ENCODE peak calls at places on chromosomes 5 and 9, in seven cellular contexts. One of them, this sample, is unnamed.

GRCh38 chr5:55933377-55934116 is 61.2 kb downstream of the IL6ST start:
- DNase-seq in kidney epithelial cell: no peak
- DNase-seq in HepG2: no peak
- DNase-seq in cardiac muscle cell: no peak
- DNase-seq in ovary: no peak
- DNase-seq in transverse colon: no peak
- DNase-seq in upper lobe of left lung: no peak
- DNase-seq in this sample: no peak

GRCh38 chr9:136978073-136978864 is 965 bp downstream of the PTGDS start:
- DNase-seq in HepG2: no peak
- DNase-seq in transverse colon: peak; percentile 65
- DNase-seq in upper lobe of left lung: peak; percentile 73
- DNase-seq in cardiac muscle cell: peak; percentile 88
- DNase-seq in ovary: peak; percentile 46
- DNase-seq in kidney epithelial cell: no peak
- DNase-seq in this sample: no peak

GRCh38 chr9:101566904-101567724 is 27.7 kb downstream of the PPP3R2 start:
- DNase-seq in upper lobe of left lung: no peak
- DNase-seq in transverse colon: no peak
- DNase-seq in cardiac muscle cell: no peak
- DNase-seq in kidney epithelial cell: no peak
- DNase-seq in ovary: no peak
- DNase-seq in HepG2: peak; percentile 48
- DNase-seq in this sample: no peak

GRCh38 chr5:171355302-171355724 is 32.3 kb upstream of the NPM1 start:
- DNase-seq in transverse colon: no peak
- DNase-seq in cardiac muscle cell: no peak
- DNase-seq in kidney epithelial cell: no peak
- DNase-seq in HepG2: no peak
- DNase-seq in ovary: no peak
- DNase-seq in upper lobe of left lung: no peak
- DNase-seq in this sample: no peak

GRCh38 chr5:21919417-21920022 is 933.6 kb downstream of the CDH12 start:
- DNase-seq in cardiac muscle cell: peak; percentile 60
- DNase-seq in transverse colon: no peak
- DNase-seq in ovary: no peak
- DNase-seq in HepG2: peak; percentile 14
- DNase-seq in upper lobe of left lung: no peak
- DNase-seq in kidney epithelial cell: peak; percentile 4
- DNase-seq in this sample: no peak

GRCh38 chr9:78745996-78746395 is 449.1 kb downstream of the PSAT1 start:
- DNase-seq in ovary: no peak
- DNase-seq in kidney epithelial cell: no peak
- DNase-seq in HepG2: no peak
- DNase-seq in cardiac muscle cell: no peak
- DNase-seq in upper lobe of left lung: no peak
- DNase-seq in transverse colon: no peak
- DNase-seq in this sample: no peak

GRCh38 chr5:28448791-28449190 is 1410.4 kb upstream of the CDH9 start:
- DNase-seq in kidney epithelial cell: no peak
- DNase-seq in transverse colon: no peak
- DNase-seq in cardiac muscle cell: no peak
- DNase-seq in upper lobe of left lung: no peak
- DNase-seq in HepG2: no peak
- DNase-seq in ovary: no peak
- DNase-seq in this sample: no peak

GRCh38 chr5:100148239-100148638 is 386.9 kb upstream of the FAM174A start:
- DNase-seq in transverse colon: no peak
- DNase-seq in cardiac muscle cell: no peak
- DNase-seq in kidney epithelial cell: no peak
- DNase-seq in HepG2: no peak
- DNase-seq in ovary: no peak
- DNase-seq in upper lobe of left lung: no peak
- DNase-seq in this sample: no peak

GRCh38 chr5:66933066-66933465 is 263.5 kb downstream of the CD180 start:
- DNase-seq in kidney epithelial cell: no peak
- DNase-seq in transverse colon: no peak
- DNase-seq in cardiac muscle cell: no peak
- DNase-seq in ovary: no peak
- DNase-seq in upper lobe of left lung: no peak
- DNase-seq in HepG2: no peak
- DNase-seq in this sample: no peak

GRCh38 chr5:137192293-137192743 is 306.8 kb downstream of the SPOCK1 start:
- DNase-seq in upper lobe of left lung: no peak
- DNase-seq in HepG2: no peak
- DNase-seq in ovary: no peak
- DNase-seq in kidney epithelial cell: no peak
- DNase-seq in transverse colon: no peak
- DNase-seq in cardiac muscle cell: no peak
- DNase-seq in this sample: no peak

GRCh38 chr9:135038331-135038730 is 49.1 kb upstream of the OLFM1 start:
- DNase-seq in kidney epithelial cell: no peak
- DNase-seq in ovary: no peak
- DNase-seq in HepG2: no peak
- DNase-seq in upper lobe of left lung: no peak
- DNase-seq in transverse colon: no peak
- DNase-seq in cardiac muscle cell: no peak
- DNase-seq in this sample: no peak

GRCh38 chr9:83304686-83305085 is 233.5 kb downstream of the FRMD3 start:
- DNase-seq in ovary: peak; percentile 90
- DNase-seq in upper lobe of left lung: peak; percentile 59
- DNase-seq in cardiac muscle cell: no peak
- DNase-seq in transverse colon: peak; percentile 41
- DNase-seq in kidney epithelial cell: no peak
- DNase-seq in HepG2: no peak
- DNase-seq in this sample: no peak

GRCh38 chr5:59317023-59317771 is 576.3 kb downstream of the PDE4D start:
- DNase-seq in ovary: no peak
- DNase-seq in cardiac muscle cell: peak; percentile 21
- DNase-seq in upper lobe of left lung: no peak
- DNase-seq in transverse colon: peak; percentile 36
- DNase-seq in kidney epithelial cell: no peak
- DNase-seq in HepG2: no peak
- DNase-seq in this sample: peak; percentile 39

GRCh38 chr9:4382722-4383317 is 83.0 kb upstream of the GLIS3 start:
- DNase-seq in ovary: no peak
- DNase-seq in transverse colon: no peak
- DNase-seq in kidney epithelial cell: no peak
- DNase-seq in upper lobe of left lung: no peak
- DNase-seq in HepG2: no peak
- DNase-seq in cardiac muscle cell: peak; percentile 34
- DNase-seq in this sample: peak; percentile 6

GRCh38 chr5:159891371-159891770 is 24.9 kb upstream of the ADRA1B start:
- DNase-seq in ovary: no peak
- DNase-seq in transverse colon: no peak
- DNase-seq in HepG2: no peak
- DNase-seq in cardiac muscle cell: no peak
- DNase-seq in kidney epithelial cell: peak; percentile 85
- DNase-seq in upper lobe of left lung: peak; percentile 62
- DNase-seq in this sample: no peak

GRCh38 chr5:151134228-151134627 is 23.4 kb downstream of the ANXA6 start:
- DNase-seq in kidney epithelial cell: no peak
- DNase-seq in ovary: no peak
- DNase-seq in HepG2: no peak
- DNase-seq in transverse colon: peak; percentile 46
- DNase-seq in upper lobe of left lung: no peak
- DNase-seq in cardiac muscle cell: no peak
- DNase-seq in this sample: peak; percentile 17

GRCh38 chr9:115115924-115116323 is 2.0 kb downstream of the TNC start:
- DNase-seq in HepG2: no peak
- DNase-seq in kidney epithelial cell: no peak
- DNase-seq in transverse colon: no peak
- DNase-seq in ovary: no peak
- DNase-seq in cardiac muscle cell: no peak
- DNase-seq in upper lobe of left lung: no peak
- DNase-seq in this sample: peak; percentile 74

GRCh38 chr5:127296321-127296720 is 5.7 kb downstream of the MEGF10 start:
- DNase-seq in kidney epithelial cell: peak; percentile 39
- DNase-seq in cardiac muscle cell: no peak
- DNase-seq in transverse colon: no peak
- DNase-seq in ovary: no peak
- DNase-seq in HepG2: no peak
- DNase-seq in upper lobe of left lung: no peak
- DNase-seq in this sample: no peak

DNA sequence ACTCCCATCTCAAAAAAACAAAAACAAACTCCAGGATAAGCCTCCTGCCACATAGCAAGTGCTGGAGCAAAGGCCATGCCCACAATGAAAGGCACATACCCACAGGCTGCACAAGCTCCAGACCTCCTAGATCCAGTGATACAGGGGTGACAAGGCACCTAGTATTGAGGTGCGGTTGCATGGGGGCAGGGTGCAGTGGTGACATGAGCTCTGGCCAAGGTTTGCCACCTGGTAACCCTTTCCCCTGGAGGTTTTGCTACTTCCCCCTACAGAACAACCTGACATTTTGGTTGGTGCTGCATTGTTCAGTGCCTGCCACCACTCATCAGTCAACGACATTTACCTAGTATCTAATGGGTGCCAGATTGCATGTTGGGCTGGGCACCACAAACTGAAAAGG is 14.5 kb downstream of the CDKN2AIPNL start:
- DNase-seq in HepG2: no peak
- DNase-seq in kidney epithelial cell: no peak
- DNase-seq in ovary: no peak
- DNase-seq in cardiac muscle cell: no peak
- DNase-seq in transverse colon: no peak
- DNase-seq in upper lobe of left lung: no peak
- DNase-seq in this sample: no peak
- H3K36me3 ChIP-seq in HepG2: peaks cover 3% of the 10 kb centered on the region
- H3K36me3 ChIP-seq in kidney epithelial cell: no peaks in the 10 kb centered on the region
- H3K36me3 ChIP-seq in ovary: no peaks in the 10 kb centered on the region
- H3K36me3 ChIP-seq in cardiac muscle cell: peaks cover 42% of the 10 kb centered on the region
- H3K36me3 ChIP-seq in transverse colon: peaks cover 22% of the 10 kb centered on the region
- H3K36me3 ChIP-seq in upper lobe of left lung: peaks cover 18% of the 10 kb centered on the region
- H3K36me3 ChIP-seq in this sample: peaks cover 20% of the 10 kb centered on the region

DNA sequence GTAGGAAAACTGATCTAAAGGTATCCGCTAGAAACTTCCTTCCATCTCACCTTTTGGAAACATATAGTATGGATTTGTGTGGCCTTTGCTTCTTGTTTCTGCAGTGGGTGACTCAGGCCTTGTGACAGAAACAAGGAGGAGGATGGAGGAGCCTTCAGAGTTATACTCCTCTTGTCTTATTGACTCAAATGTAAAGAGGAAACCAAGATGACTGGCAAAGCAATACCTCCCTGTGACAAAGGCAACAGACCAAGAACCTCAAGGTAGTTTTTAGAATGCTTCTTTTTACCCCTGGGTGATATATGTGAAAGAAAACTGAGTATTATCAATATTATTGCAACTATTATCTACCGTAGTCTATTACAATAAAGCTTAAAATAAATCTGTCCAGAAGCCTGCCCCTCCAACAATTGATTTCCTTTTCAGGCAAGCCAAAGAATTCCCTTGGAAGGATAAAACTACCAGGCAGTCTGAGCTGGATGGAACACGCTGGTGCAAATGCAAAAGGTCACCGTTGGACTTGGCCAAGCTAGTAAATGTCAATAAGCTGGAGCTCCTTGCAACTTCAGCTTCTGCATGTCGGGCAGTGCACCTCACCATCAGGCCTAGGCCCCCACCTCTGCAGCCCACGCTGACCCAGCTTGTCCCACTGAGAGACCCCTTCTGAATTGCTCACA is 123.5 kb upstream of the SLIT3 start:
- DNase-seq in kidney epithelial cell: no peak
- DNase-seq in ovary: no peak
- DNase-seq in HepG2: no peak
- DNase-seq in transverse colon: no peak
- DNase-seq in cardiac muscle cell: no peak
- DNase-seq in upper lobe of left lung: no peak
- DNase-seq in this sample: no peak
- H3K36me3 ChIP-seq in kidney epithelial cell: no peaks in the 10 kb centered on the region
- H3K36me3 ChIP-seq in ovary: no peaks in the 10 kb centered on the region
- H3K36me3 ChIP-seq in HepG2: no peaks in the 10 kb centered on the region
- H3K36me3 ChIP-seq in transverse colon: no peaks in the 10 kb centered on the region
- H3K36me3 ChIP-seq in cardiac muscle cell: no peaks in the 10 kb centered on the region
- H3K36me3 ChIP-seq in upper lobe of left lung: no peaks in the 10 kb centered on the region
- H3K36me3 ChIP-seq in this sample: no peaks in the 10 kb centered on the region

GRCh38 chr5:179568731-179569130 is 18.4 kb downstream of the RUFY1 start:
- DNase-seq in transverse colon: no peak
- DNase-seq in HepG2: no peak
- DNase-seq in upper lobe of left lung: no peak
- DNase-seq in kidney epithelial cell: no peak
- DNase-seq in cardiac muscle cell: no peak
- DNase-seq in ovary: no peak
- DNase-seq in this sample: no peak
- H3K36me3 ChIP-seq in transverse colon: peaks cover 38% of the 10 kb centered on the region
- H3K36me3 ChIP-seq in HepG2: peaks cover 9% of the 10 kb centered on the region
- H3K36me3 ChIP-seq in upper lobe of left lung: peaks cover 43% of the 10 kb centered on the region
- H3K36me3 ChIP-seq in kidney epithelial cell: peaks cover 5% of the 10 kb centered on the region
- H3K36me3 ChIP-seq in cardiac muscle cell: peaks cover 37% of the 10 kb centered on the region
- H3K36me3 ChIP-seq in ovary: no peaks in the 10 kb centered on the region
- H3K36me3 ChIP-seq in this sample: peaks cover 21% of the 10 kb centered on the region

GRCh38 chr5:37054391-37054790 is 177.8 kb downstream of the NIPBL start:
- DNase-seq in HepG2: no peak
- DNase-seq in transverse colon: no peak
- DNase-seq in upper lobe of left lung: no peak
- DNase-seq in cardiac muscle cell: no peak
- DNase-seq in ovary: no peak
- DNase-seq in kidney epithelial cell: no peak
- DNase-seq in this sample: no peak

GRCh38 chr5:37055383-37055990 is 178.9 kb downstream of the NIPBL start:
- DNase-seq in transverse colon: no peak
- DNase-seq in kidney epithelial cell: no peak
- DNase-seq in upper lobe of left lung: no peak
- DNase-seq in cardiac muscle cell: no peak
- DNase-seq in ovary: no peak
- DNase-seq in HepG2: no peak
- DNase-seq in this sample: no peak

GRCh38 chr5:37060030-37060429 is 183.5 kb downstream of the NIPBL start:
- DNase-seq in kidney epithelial cell: no peak
- DNase-seq in cardiac muscle cell: no peak
- DNase-seq in ovary: no peak
- DNase-seq in upper lobe of left lung: no peak
- DNase-seq in transverse colon: no peak
- DNase-seq in HepG2: no peak
- DNase-seq in this sample: no peak

GRCh38 chr5:37056762-37057161 is 180.2 kb downstream of the NIPBL start:
- DNase-seq in transverse colon: no peak
- DNase-seq in HepG2: no peak
- DNase-seq in upper lobe of left lung: no peak
- DNase-seq in ovary: no peak
- DNase-seq in cardiac muscle cell: no peak
- DNase-seq in kidney epithelial cell: no peak
- DNase-seq in this sample: no peak
- H3K36me3 ChIP-seq in transverse colon: peaks cover 48% of the 10 kb centered on the region
- H3K36me3 ChIP-seq in HepG2: peaks cover 10% of the 10 kb centered on the region
- H3K36me3 ChIP-seq in upper lobe of left lung: peaks cover 47% of the 10 kb centered on the region
- H3K36me3 ChIP-seq in ovary: no peaks in the 10 kb centered on the region
- H3K36me3 ChIP-seq in cardiac muscle cell: peaks cover 77% of the 10 kb centered on the region
- H3K36me3 ChIP-seq in kidney epithelial cell: no peaks in the 10 kb centered on the region
- H3K36me3 ChIP-seq in this sample: peaks cover 29% of the 10 kb centered on the region

GRCh38 chr5:109826426-109826825 is 136.7 kb downstream of the MAN2A1 start:
- DNase-seq in transverse colon: no peak
- DNase-seq in HepG2: no peak
- DNase-seq in cardiac muscle cell: no peak
- DNase-seq in kidney epithelial cell: no peak
- DNase-seq in upper lobe of left lung: no peak
- DNase-seq in ovary: no peak
- DNase-seq in this sample: peak; percentile 58
- H3K36me3 ChIP-seq in transverse colon: peaks cover 13% of the 10 kb centered on the region
- H3K36me3 ChIP-seq in HepG2: peaks cover 2% of the 10 kb centered on the region
- H3K36me3 ChIP-seq in cardiac muscle cell: no peaks in the 10 kb centered on the region
- H3K36me3 ChIP-seq in kidney epithelial cell: no peaks in the 10 kb centered on the region
- H3K36me3 ChIP-seq in upper lobe of left lung: peaks cover 2% of the 10 kb centered on the region
- H3K36me3 ChIP-seq in ovary: no peaks in the 10 kb centered on the region
- H3K36me3 ChIP-seq in this sample: peaks cover 9% of the 10 kb centered on the region